ENCODE peak calls at places on chromosomes 16 and 17, in five cellular contexts. One of them, this sample, is unnamed.

GRCh38 chr16:81562926-81563325 is 118.3 kb downstream of the CMIP start:
- DNase-seq in fibroblast of pulmonary artery: no peak
- DNase-seq in mammary epithelial cell: no peak
- DNase-seq in endothelial cell: no peak
- DNase-seq in astrocyte of the cerebellum: no peak
- DNase-seq in this sample: no peak

GRCh38 chr17:5122586-5123342 is 6.9 kb downstream of the USP6 start:
- DNase-seq in fibroblast of pulmonary artery: peak
- DNase-seq in endothelial cell: peak
- DNase-seq in astrocyte of the cerebellum: no peak
- DNase-seq in mammary epithelial cell: no peak
- DNase-seq in this sample: peak

GRCh38 chr17:30380106-30380420 is 1.3 kb downstream of the CPD start:
- DNase-seq in mammary epithelial cell: no peak
- DNase-seq in endothelial cell: no peak
- DNase-seq in astrocyte of the cerebellum: no peak
- DNase-seq in fibroblast of pulmonary artery: peak
- DNase-seq in this sample: no peak

GRCh38 chr17:5413682-5414081 is 5.8 kb downstream of the NUP88 start:
- DNase-seq in mammary epithelial cell: peak
- DNase-seq in fibroblast of pulmonary artery: peak
- DNase-seq in astrocyte of the cerebellum: peak
- DNase-seq in endothelial cell: no peak
- DNase-seq in this sample: no peak

GRCh38 chr16:74726056-74726455 is 25.4 kb upstream of the MLKL start:
- DNase-seq in astrocyte of the cerebellum: no peak
- DNase-seq in fibroblast of pulmonary artery: no peak
- DNase-seq in endothelial cell: no peak
- DNase-seq in mammary epithelial cell: no peak
- DNase-seq in this sample: no peak

GRCh38 chr17:1813088-1813487 is 16.6 kb downstream of the SMYD4 start:
- DNase-seq in endothelial cell: no peak
- DNase-seq in mammary epithelial cell: no peak
- DNase-seq in astrocyte of the cerebellum: no peak
- DNase-seq in fibroblast of pulmonary artery: peak
- DNase-seq in this sample: no peak

GRCh38 chr17:15648384-15648783 is 28.9 kb upstream of the FBXW10B start:
- DNase-seq in mammary epithelial cell: no peak
- DNase-seq in astrocyte of the cerebellum: no peak
- DNase-seq in endothelial cell: no peak
- DNase-seq in fibroblast of pulmonary artery: no peak
- DNase-seq in this sample: no peak

GRCh38 chr17:7674934-7675333 is 12.4 kb downstream of the TP53 start:
- DNase-seq in astrocyte of the cerebellum: no peak
- DNase-seq in mammary epithelial cell: no peak
- DNase-seq in fibroblast of pulmonary artery: no peak
- DNase-seq in endothelial cell: no peak
- DNase-seq in this sample: no peak

GRCh38 chr16:88524973-88525662 is 45.1 kb upstream of the ZC3H18 start:
- DNase-seq in endothelial cell: no peak
- DNase-seq in mammary epithelial cell: no peak
- DNase-seq in astrocyte of the cerebellum: no peak
- DNase-seq in fibroblast of pulmonary artery: no peak
- DNase-seq in this sample: no peak

GRCh38 chr17:1588781-1589585 is 26.4 kb upstream of the PITPNA start:
- DNase-seq in astrocyte of the cerebellum: peak
- DNase-seq in endothelial cell: no peak
- DNase-seq in mammary epithelial cell: no peak
- DNase-seq in fibroblast of pulmonary artery: peak
- DNase-seq in this sample: no peak

GRCh38 chr17:74554909-74555308 is 9.0 kb upstream of the CD300C start:
- DNase-seq in mammary epithelial cell: no peak
- DNase-seq in endothelial cell: no peak
- DNase-seq in fibroblast of pulmonary artery: no peak
- DNase-seq in astrocyte of the cerebellum: no peak
- DNase-seq in this sample: no peak

GRCh38 chr16:55734665-55735064 is 78.9 kb downstream of the SLC6A2 start:
- DNase-seq in mammary epithelial cell: no peak
- DNase-seq in astrocyte of the cerebellum: no peak
- DNase-seq in endothelial cell: no peak
- DNase-seq in fibroblast of pulmonary artery: no peak
- DNase-seq in this sample: no peak

GRCh38 chr17:3039748-3040147 is 23.7 kb downstream of the OR1D5 start:
- DNase-seq in endothelial cell: no peak
- DNase-seq in mammary epithelial cell: no peak
- DNase-seq in astrocyte of the cerebellum: no peak
- DNase-seq in fibroblast of pulmonary artery: peak
- DNase-seq in this sample: no peak

GRCh38 chr17:44213403-44214229 is 5.9 kb downstream of the UBTF start:
- DNase-seq in endothelial cell: no peak
- DNase-seq in fibroblast of pulmonary artery: no peak
- DNase-seq in mammary epithelial cell: no peak
- DNase-seq in astrocyte of the cerebellum: no peak
- DNase-seq in this sample: no peak

GRCh38 chr16:68764866-68765265 is 27.8 kb downstream of the CDH1 start:
- DNase-seq in mammary epithelial cell: no peak
- DNase-seq in fibroblast of pulmonary artery: no peak
- DNase-seq in endothelial cell: no peak
- DNase-seq in astrocyte of the cerebellum: no peak
- DNase-seq in this sample: no peak

GRCh38 chr17:28385037-28385797 is 13.7 kb downstream of the SARM1 start:
- DNase-seq in endothelial cell: no peak
- DNase-seq in mammary epithelial cell: no peak
- DNase-seq in fibroblast of pulmonary artery: no peak
- DNase-seq in astrocyte of the cerebellum: no peak
- DNase-seq in this sample: no peak

GRCh38 chr16:66289051-66289680 is 77.3 kb upstream of the CDH5 start:
- DNase-seq in astrocyte of the cerebellum: no peak
- DNase-seq in endothelial cell: no peak
- DNase-seq in fibroblast of pulmonary artery: no peak
- DNase-seq in mammary epithelial cell: no peak
- DNase-seq in this sample: peak

GRCh38 chr16:89956511-89957213 is 8.1 kb downstream of the DEF8 start:
- DNase-seq in astrocyte of the cerebellum: no peak
- DNase-seq in mammary epithelial cell: no peak
- DNase-seq in endothelial cell: no peak
- DNase-seq in fibroblast of pulmonary artery: no peak
- DNase-seq in this sample: no peak

GRCh38 chr16:12349950-12350842 is 373.7 kb downstream of the SNX29 start:
- DNase-seq in fibroblast of pulmonary artery: no peak
- DNase-seq in mammary epithelial cell: no peak
- DNase-seq in astrocyte of the cerebellum: no peak
- DNase-seq in endothelial cell: no peak
- DNase-seq in this sample: no peak

GRCh38 chr16:55376567-55377167 is 52.7 kb downstream of the IRX6 start:
- DNase-seq in endothelial cell: no peak
- DNase-seq in mammary epithelial cell: no peak
- DNase-seq in astrocyte of the cerebellum: no peak
- DNase-seq in fibroblast of pulmonary artery: no peak
- DNase-seq in this sample: no peak

GRCh38 chr16:62602790-62603189 is 566.6 kb upstream of the CDH8 start:
- DNase-seq in astrocyte of the cerebellum: no peak
- DNase-seq in fibroblast of pulmonary artery: no peak
- DNase-seq in mammary epithelial cell: no peak
- DNase-seq in endothelial cell: no peak
- DNase-seq in this sample: no peak

GRCh38 chr17:7496470-7497227 is 12.5 kb downstream of the POLR2A start:
- DNase-seq in fibroblast of pulmonary artery: no peak
- DNase-seq in endothelial cell: no peak
- DNase-seq in astrocyte of the cerebellum: no peak
- DNase-seq in mammary epithelial cell: no peak
- DNase-seq in this sample: no peak

GRCh38 chr17:13597723-13598347 is 3.9 kb downstream of the HS3ST3A1 start:
- DNase-seq in astrocyte of the cerebellum: no peak
- DNase-seq in endothelial cell: peak
- DNase-seq in mammary epithelial cell: peak
- DNase-seq in fibroblast of pulmonary artery: peak
- DNase-seq in this sample: no peak

GRCh38 chr17:1561420-1562177 is 993 bp downstream of the PITPNA start:
- DNase-seq in endothelial cell: peak
- DNase-seq in fibroblast of pulmonary artery: peak
- DNase-seq in astrocyte of the cerebellum: no peak
- DNase-seq in mammary epithelial cell: peak
- DNase-seq in this sample: no peak

DNA sequence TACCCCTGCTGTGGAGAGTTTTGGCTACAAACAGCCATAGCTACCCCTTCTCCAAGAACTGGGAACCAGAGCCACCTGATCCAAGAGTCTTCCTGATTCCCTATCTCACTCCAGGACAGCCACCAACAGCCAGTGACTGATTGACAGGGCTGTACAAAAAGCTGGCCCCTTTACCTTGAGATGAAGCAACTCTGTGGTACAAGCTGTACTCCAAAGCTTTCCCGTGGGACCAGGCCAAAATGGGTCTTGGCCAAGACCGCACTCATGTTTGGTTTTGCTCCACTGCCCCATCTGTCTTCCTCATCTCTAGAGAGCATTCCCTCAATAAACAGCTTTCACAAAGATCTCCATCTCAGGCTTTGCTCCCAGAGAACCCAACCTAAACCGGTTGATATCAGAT is 43.6 kb downstream of the RNF157 start:
- DNase-seq in fibroblast of pulmonary artery: peak
- DNase-seq in astrocyte of the cerebellum: no peak
- DNase-seq in mammary epithelial cell: no peak
- DNase-seq in endothelial cell: no peak
- DNase-seq in this sample: no peak
- TF ChIP-seq CTCF in fibroblast of pulmonary artery: no peak
- TF ChIP-seq CTCF in astrocyte of the cerebellum: no peak
- TF ChIP-seq CTCF in mammary epithelial cell: no peak
- TF ChIP-seq CTCF in endothelial cell: no peak
- TF ChIP-seq CTCF in this sample: no peak

GRCh38 chr16:86072328-86073102 is 173.6 kb downstream of the IRF8 start:
- DNase-seq in fibroblast of pulmonary artery: peak
- DNase-seq in endothelial cell: peak
- DNase-seq in mammary epithelial cell: peak
- DNase-seq in astrocyte of the cerebellum: peak
- DNase-seq in this sample: no peak
- TF ChIP-seq CTCF in fibroblast of pulmonary artery: peak
- TF ChIP-seq CTCF in endothelial cell: peak
- TF ChIP-seq CTCF in mammary epithelial cell: peak
- TF ChIP-seq CTCF in astrocyte of the cerebellum: peak
- TF ChIP-seq CTCF in this sample: peak

GRCh38 chr17:42623732-42624596 is 14.5 kb downstream of the TUBG1 start:
- DNase-seq in fibroblast of pulmonary artery: peak
- DNase-seq in mammary epithelial cell: peak
- DNase-seq in endothelial cell: no peak
- DNase-seq in astrocyte of the cerebellum: peak
- DNase-seq in this sample: no peak
- TF ChIP-seq CTCF in fibroblast of pulmonary artery: no peak
- TF ChIP-seq CTCF in mammary epithelial cell: no peak
- TF ChIP-seq CTCF in endothelial cell: no peak
- TF ChIP-seq CTCF in astrocyte of the cerebellum: no peak
- TF ChIP-seq CTCF in this sample: no peak

DNA sequence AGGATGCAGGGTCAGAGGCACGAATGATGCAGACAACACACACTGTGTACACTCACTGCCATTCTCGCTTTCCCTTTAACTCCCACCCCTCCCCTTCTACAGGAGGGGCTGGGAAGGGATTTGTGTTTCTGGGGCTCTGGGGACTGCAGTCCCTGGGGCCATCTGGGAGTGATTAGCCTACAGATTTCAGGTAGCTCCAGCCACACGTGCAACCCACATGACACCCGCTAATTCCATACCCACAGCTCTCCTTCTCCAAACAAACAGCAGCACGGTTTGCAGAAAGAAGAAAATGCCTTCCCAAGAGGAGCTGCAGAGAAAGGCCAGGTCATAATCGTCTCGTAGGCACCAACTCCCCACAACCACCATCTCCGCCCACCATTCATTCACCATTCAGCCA is 9.4 kb upstream of the SOX9 start:
- DNase-seq in fibroblast of pulmonary artery: no peak
- DNase-seq in endothelial cell: no peak
- DNase-seq in astrocyte of the cerebellum: no peak
- DNase-seq in mammary epithelial cell: no peak
- DNase-seq in this sample: no peak
- TF ChIP-seq CTCF in fibroblast of pulmonary artery: no peak
- TF ChIP-seq CTCF in endothelial cell: no peak
- TF ChIP-seq CTCF in astrocyte of the cerebellum: no peak
- TF ChIP-seq CTCF in mammary epithelial cell: no peak
- TF ChIP-seq CTCF in this sample: no peak

GRCh38 chr16:583470-583814 is 6.4 kb upstream of the RAB40C start:
- DNase-seq in endothelial cell: no peak
- DNase-seq in astrocyte of the cerebellum: no peak
- DNase-seq in mammary epithelial cell: no peak
- DNase-seq in fibroblast of pulmonary artery: no peak
- DNase-seq in this sample: no peak

GRCh38 chr16:586047-586644 is 3.7 kb upstream of the RAB40C start:
- DNase-seq in fibroblast of pulmonary artery: no peak
- DNase-seq in endothelial cell: no peak
- DNase-seq in astrocyte of the cerebellum: peak
- DNase-seq in mammary epithelial cell: no peak
- DNase-seq in this sample: no peak

GRCh38 chr16:586645-587590 is 2.9 kb upstream of the RAB40C start:
- DNase-seq in fibroblast of pulmonary artery: no peak
- DNase-seq in astrocyte of the cerebellum: no peak
- DNase-seq in endothelial cell: no peak
- DNase-seq in mammary epithelial cell: no peak
- DNase-seq in this sample: no peak

GRCh38 chr16:583815-584591 is 5.9 kb upstream of the RAB40C start:
- DNase-seq in astrocyte of the cerebellum: no peak
- DNase-seq in endothelial cell: no peak
- DNase-seq in fibroblast of pulmonary artery: no peak
- DNase-seq in mammary epithelial cell: no peak
- DNase-seq in this sample: no peak

GRCh38 chr16:585351-585750 is 4.5 kb upstream of the RAB40C start:
- DNase-seq in astrocyte of the cerebellum: no peak
- DNase-seq in mammary epithelial cell: no peak
- DNase-seq in endothelial cell: no peak
- DNase-seq in fibroblast of pulmonary artery: no peak
- DNase-seq in this sample: no peak
- TF ChIP-seq CTCF in astrocyte of the cerebellum: no peak
- TF ChIP-seq CTCF in mammary epithelial cell: peak
- TF ChIP-seq CTCF in endothelial cell: no peak
- TF ChIP-seq CTCF in fibroblast of pulmonary artery: no peak
- TF ChIP-seq CTCF in this sample: no peak

DNA sequence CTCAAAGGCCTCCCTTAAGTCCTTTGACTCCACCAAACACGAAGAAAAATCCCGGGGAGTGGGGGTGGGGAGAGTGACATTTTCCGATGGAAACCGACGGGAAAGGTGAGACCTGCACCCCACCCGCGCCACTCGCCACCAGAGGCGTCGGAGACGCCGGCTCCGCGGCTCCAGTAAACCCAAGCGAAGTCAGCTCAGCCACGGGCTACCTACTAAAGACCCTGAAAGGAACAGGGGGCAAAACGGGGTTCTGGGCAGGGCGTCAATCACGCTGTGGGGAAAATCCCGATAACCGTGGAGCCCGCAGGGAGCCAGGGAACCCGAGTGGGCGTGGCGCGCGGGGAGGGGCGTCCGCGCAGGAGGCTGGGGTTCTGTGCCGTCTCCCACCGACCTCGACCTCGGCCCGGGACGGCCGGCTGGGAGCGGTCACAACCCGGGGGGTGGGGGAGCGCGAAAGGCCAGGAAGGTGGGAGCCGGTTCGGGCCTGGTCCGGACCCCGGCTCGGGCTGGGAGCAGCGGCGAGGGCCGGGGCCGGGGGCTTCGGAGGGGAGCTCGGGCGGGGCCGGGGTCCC is 565 bp downstream of the WDR45B start:
- DNase-seq in mammary epithelial cell: peak
- DNase-seq in endothelial cell: peak
- DNase-seq in fibroblast of pulmonary artery: no peak
- DNase-seq in astrocyte of the cerebellum: no peak
- DNase-seq in this sample: no peak
- TF ChIP-seq CTCF in mammary epithelial cell: peak
- TF ChIP-seq CTCF in endothelial cell: no peak
- TF ChIP-seq CTCF in fibroblast of pulmonary artery: no peak
- TF ChIP-seq CTCF in astrocyte of the cerebellum: peak
- TF ChIP-seq CTCF in this sample: peak

This sample was measured in type B pancreatic cell.